ENCODE peak calls at places on chromosomes 3 and 15, in four cellular contexts. One of them, this sample, is unnamed.

GRCh38 chr15:91032919-91033803 is 10.8 kb upstream of the VPS33B start:
- DNase-seq in suprapubic skin: peak; percentile 82
- DNase-seq in transverse colon: peak; percentile 88
- DNase-seq in stomach: peak; percentile 93
- DNase-seq in this sample: peak; percentile 57

GRCh38 chr3:148466143-148466542 is 231.6 kb upstream of the AGTR1 start:
- DNase-seq in suprapubic skin: no peak
- DNase-seq in transverse colon: no peak
- DNase-seq in stomach: no peak
- DNase-seq in this sample: no peak

GRCh38 chr15:63593705-63594671 is 3.2 kb upstream of the FBXL22 start:
- DNase-seq in suprapubic skin: no peak
- DNase-seq in transverse colon: no peak
- DNase-seq in stomach: no peak
- DNase-seq in this sample: no peak

GRCh38 chr3:182533394-182533793 is 259.9 kb upstream of the ATP11B start:
- DNase-seq in suprapubic skin: no peak
- DNase-seq in transverse colon: no peak
- DNase-seq in stomach: peak; percentile 32
- DNase-seq in this sample: no peak

GRCh38 chr3:161412117-161412516 is 40.8 kb upstream of the SPTSSB start:
- DNase-seq in suprapubic skin: no peak
- DNase-seq in transverse colon: no peak
- DNase-seq in stomach: no peak
- DNase-seq in this sample: no peak

GRCh38 chr3:194070634-194071409 is 65.1 kb upstream of the HES1 start:
- DNase-seq in suprapubic skin: peak; percentile 89
- DNase-seq in transverse colon: peak; percentile 78
- DNase-seq in stomach: peak; percentile 93
- DNase-seq in this sample: peak; percentile 79

GRCh38 chr3:187773963-187774789 is 28.9 kb upstream of the BCL6 start:
- DNase-seq in suprapubic skin: no peak
- DNase-seq in transverse colon: no peak
- DNase-seq in stomach: no peak
- DNase-seq in this sample: no peak

GRCh38 chr3:138949445-138950005 is 2.5 kb downstream of the FOXL2NB start:
- DNase-seq in suprapubic skin: peak; percentile 73
- DNase-seq in transverse colon: no peak
- DNase-seq in stomach: no peak
- DNase-seq in this sample: no peak

GRCh38 chr3:67863869-67864268 is 209.5 kb upstream of the SUCLG2 start:
- DNase-seq in suprapubic skin: no peak
- DNase-seq in transverse colon: no peak
- DNase-seq in stomach: no peak
- DNase-seq in this sample: no peak

GRCh38 chr15:58553365-58553918 is 121.7 kb downstream of the LIPC start:
- DNase-seq in suprapubic skin: no peak
- DNase-seq in transverse colon: no peak
- DNase-seq in stomach: no peak
- DNase-seq in this sample: no peak

GRCh38 chr3:171994646-171995441 is 44.5 kb upstream of the FNDC3B start:
- DNase-seq in suprapubic skin: no peak
- DNase-seq in transverse colon: no peak
- DNase-seq in stomach: no peak
- DNase-seq in this sample: no peak

GRCh38 chr3:193905993-193906396 is 230.0 kb upstream of the HES1 start:
- DNase-seq in suprapubic skin: no peak
- DNase-seq in transverse colon: no peak
- DNase-seq in stomach: no peak
- DNase-seq in this sample: no peak

GRCh38 chr3:30198162-30198561 is 408.2 kb upstream of the TGFBR2 start:
- DNase-seq in suprapubic skin: no peak
- DNase-seq in transverse colon: no peak
- DNase-seq in stomach: no peak
- DNase-seq in this sample: no peak

GRCh38 chr3:38121451-38121831 is 15.5 kb downstream of the ACAA1 start:
- DNase-seq in suprapubic skin: peak; percentile 72
- DNase-seq in transverse colon: no peak
- DNase-seq in stomach: peak; percentile 20
- DNase-seq in this sample: no peak

GRCh38 chr3:183817111-183817510 is 8.3 kb downstream of the MAP6D1 start:
- DNase-seq in suprapubic skin: no peak
- DNase-seq in transverse colon: no peak
- DNase-seq in stomach: no peak
- DNase-seq in this sample: peak; percentile 75

GRCh38 chr3:127786358-127787070 is 35.8 kb downstream of the MGLL start:
- DNase-seq in suprapubic skin: peak; percentile 90
- DNase-seq in transverse colon: peak; percentile 92
- DNase-seq in stomach: peak; percentile 53
- DNase-seq in this sample: no peak

GRCh38 chr3:134505485-134505884 is 19.6 kb downstream of the CEP63 start:
- DNase-seq in suprapubic skin: no peak
- DNase-seq in transverse colon: no peak
- DNase-seq in stomach: no peak
- DNase-seq in this sample: no peak

GRCh38 chr3:43948013-43948412 is 257.3 kb downstream of the ABHD5 start:
- DNase-seq in suprapubic skin: no peak
- DNase-seq in transverse colon: no peak
- DNase-seq in stomach: no peak
- DNase-seq in this sample: no peak

GRCh38 chr3:127529346-127530188 is 61.0 kb downstream of the TPRA1 start:
- DNase-seq in suprapubic skin: no peak
- DNase-seq in transverse colon: no peak
- DNase-seq in stomach: no peak
- DNase-seq in this sample: no peak

GRCh38 chr3:102299125-102299877 is 135.5 kb upstream of the ZPLD1 start:
- DNase-seq in suprapubic skin: no peak
- DNase-seq in transverse colon: no peak
- DNase-seq in stomach: no peak
- DNase-seq in this sample: no peak

GRCh38 chr3:39181408-39182335 is 10.7 kb downstream of the XIRP1 start:
- DNase-seq in suprapubic skin: peak; percentile 52
- DNase-seq in transverse colon: no peak
- DNase-seq in stomach: no peak
- DNase-seq in this sample: no peak

GRCh38 chr3:126442099-126442848 is 33.4 kb downstream of the ZXDC start:
- DNase-seq in suprapubic skin: no peak
- DNase-seq in transverse colon: no peak
- DNase-seq in stomach: peak; percentile 25
- DNase-seq in this sample: no peak

GRCh38 chr3:50503947-50504346 is 513 bp upstream of the CACNA2D2 start:
- DNase-seq in suprapubic skin: no peak
- DNase-seq in transverse colon: no peak
- DNase-seq in stomach: no peak
- DNase-seq in this sample: no peak

GRCh38 chr3:69290006-69290405 is 95.9 kb downstream of the FRMD4B start:
- DNase-seq in suprapubic skin: no peak
- DNase-seq in transverse colon: no peak
- DNase-seq in stomach: no peak
- DNase-seq in this sample: no peak

GRCh38 chr15:64599716-64600115 is 139.3 kb downstream of the ZNF609 start:
- DNase-seq in suprapubic skin: no peak
- DNase-seq in transverse colon: no peak
- DNase-seq in stomach: no peak
- DNase-seq in this sample: no peak

GRCh38 chr3:66253790-66254620 is 33.2 kb downstream of the SLC25A26 start:
- DNase-seq in suprapubic skin: no peak
- DNase-seq in transverse colon: no peak
- DNase-seq in stomach: no peak
- DNase-seq in this sample: no peak

GRCh38 chr3:100023150-100023549 is 91.2 kb downstream of the FILIP1L start:
- DNase-seq in suprapubic skin: no peak
- DNase-seq in transverse colon: no peak
- DNase-seq in stomach: no peak
- DNase-seq in this sample: no peak

GRCh38 chr3:12884104-12884742 is 42.9 kb upstream of the RPL32 start:
- DNase-seq in suprapubic skin: no peak
- DNase-seq in transverse colon: peak; percentile 37
- DNase-seq in stomach: no peak
- DNase-seq in this sample: no peak

GRCh38 chr15:32908921-32909320 is 191.1 kb downstream of the GREM1 start:
- DNase-seq in suprapubic skin: no peak
- DNase-seq in transverse colon: no peak
- DNase-seq in stomach: no peak
- DNase-seq in this sample: no peak

GRCh38 chr15:52295421-52295991 is at the start of gene MYO5C:
- DNase-seq in suprapubic skin: peak; percentile 88
- DNase-seq in transverse colon: peak; percentile 91
- DNase-seq in stomach: peak; percentile 95
- DNase-seq in this sample: peak; percentile 96
- TF ChIP-seq POLR2A in suprapubic skin: no peak
- TF ChIP-seq POLR2A in transverse colon: peak; percentile 83
- TF ChIP-seq POLR2A in stomach: no peak
- TF ChIP-seq POLR2A in this sample: no peak

DNA sequence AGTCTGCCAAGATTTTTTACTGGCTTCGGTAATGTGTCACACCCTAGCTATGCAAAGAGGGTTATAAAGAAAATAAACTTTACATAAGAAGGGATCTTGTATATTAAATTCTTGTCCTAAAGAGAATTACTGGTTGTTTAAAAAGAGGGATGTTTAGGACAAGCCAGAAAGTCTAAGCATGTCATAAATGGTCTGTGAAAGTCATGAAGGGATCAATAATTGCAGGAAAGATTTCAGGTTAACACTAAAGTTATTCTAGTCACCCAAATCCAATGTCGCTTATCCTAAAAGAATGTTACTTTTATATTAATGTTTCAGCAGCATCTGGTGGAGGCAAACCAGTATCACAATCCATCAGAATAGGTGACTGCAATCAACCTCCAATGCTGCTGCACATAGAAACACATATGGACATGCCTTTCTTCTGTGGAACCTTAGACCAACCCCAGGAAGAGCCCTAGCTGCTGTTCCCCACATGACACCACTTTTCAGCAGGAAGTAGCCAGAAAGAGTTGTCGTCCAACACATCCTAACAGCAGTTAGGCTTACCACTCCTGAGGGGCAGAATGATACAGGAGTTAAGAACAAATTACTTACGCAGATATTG is 62.8 kb upstream of the GK5 start:
- DNase-seq in suprapubic skin: no peak
- DNase-seq in transverse colon: no peak
- DNase-seq in stomach: no peak
- DNase-seq in this sample: no peak
- H3K9me3 ChIP-seq in suprapubic skin: peaks cover 8% of the 10 kb centered on the region
- H3K9me3 ChIP-seq in transverse colon: peaks cover 6% of the 10 kb centered on the region
- H3K9me3 ChIP-seq in stomach: peaks cover 11% of the 10 kb centered on the region
- H3K9me3 ChIP-seq in this sample: no peaks in the 10 kb centered on the region

GRCh38 chr15:75718326-75718725 is 5.7 kb upstream of the CSPG4 start:
- DNase-seq in suprapubic skin: no peak
- DNase-seq in transverse colon: peak; percentile 51
- DNase-seq in stomach: peak; percentile 49
- DNase-seq in this sample: no peak

GRCh38 chr15:75713338-75713895 is 769 bp upstream of the CSPG4 start:
- DNase-seq in suprapubic skin: no peak
- DNase-seq in transverse colon: peak; percentile 51
- DNase-seq in stomach: peak; percentile 42
- DNase-seq in this sample: no peak

GRCh38 chr15:75712668-75713337 is at the start of gene CSPG4:
- DNase-seq in suprapubic skin: no peak
- DNase-seq in transverse colon: peak; percentile 63
- DNase-seq in stomach: peak; percentile 57
- DNase-seq in this sample: peak; percentile 90

GRCh38 chr15:75714195-75714594 is 1.5 kb upstream of the CSPG4 start:
- DNase-seq in suprapubic skin: no peak
- DNase-seq in transverse colon: no peak
- DNase-seq in stomach: no peak
- DNase-seq in this sample: no peak
- H3K4me1 ChIP-seq in suprapubic skin: peaks cover 54% of the 10 kb centered on the region
- H3K4me1 ChIP-seq in transverse colon: peaks cover 19% of the 10 kb centered on the region
- H3K4me1 ChIP-seq in stomach: peaks cover 49% of the 10 kb centered on the region
- H3K4me1 ChIP-seq in this sample: peaks cover 18% of the 10 kb centered on the region

GRCh38 chr15:49155834-49156627 is 632 bp upstream of the COPS2 start:
- DNase-seq in suprapubic skin: no peak
- DNase-seq in transverse colon: peak; percentile 11
- DNase-seq in stomach: no peak
- DNase-seq in this sample: peak; percentile 45
- TF ChIP-seq POLR2A in suprapubic skin: no peak
- TF ChIP-seq POLR2A in transverse colon: no peak
- TF ChIP-seq POLR2A in stomach: no peak
- TF ChIP-seq POLR2A in this sample: no peak

GRCh38 chr15:25242957-25243799 is 195.6 kb downstream of the UBE3A start:
- DNase-seq in suprapubic skin: peak; percentile 75
- DNase-seq in transverse colon: no peak
- DNase-seq in stomach: peak; percentile 17
- DNase-seq in this sample: no peak
- H3K9me3 ChIP-seq in suprapubic skin: peaks cover 33% of the 10 kb centered on the region
- H3K9me3 ChIP-seq in transverse colon: peaks cover 7% of the 10 kb centered on the region
- H3K9me3 ChIP-seq in stomach: peaks cover 97% of the 10 kb centered on the region
- H3K9me3 ChIP-seq in this sample: peaks cover 11% of the 10 kb centered on the region

DNA sequence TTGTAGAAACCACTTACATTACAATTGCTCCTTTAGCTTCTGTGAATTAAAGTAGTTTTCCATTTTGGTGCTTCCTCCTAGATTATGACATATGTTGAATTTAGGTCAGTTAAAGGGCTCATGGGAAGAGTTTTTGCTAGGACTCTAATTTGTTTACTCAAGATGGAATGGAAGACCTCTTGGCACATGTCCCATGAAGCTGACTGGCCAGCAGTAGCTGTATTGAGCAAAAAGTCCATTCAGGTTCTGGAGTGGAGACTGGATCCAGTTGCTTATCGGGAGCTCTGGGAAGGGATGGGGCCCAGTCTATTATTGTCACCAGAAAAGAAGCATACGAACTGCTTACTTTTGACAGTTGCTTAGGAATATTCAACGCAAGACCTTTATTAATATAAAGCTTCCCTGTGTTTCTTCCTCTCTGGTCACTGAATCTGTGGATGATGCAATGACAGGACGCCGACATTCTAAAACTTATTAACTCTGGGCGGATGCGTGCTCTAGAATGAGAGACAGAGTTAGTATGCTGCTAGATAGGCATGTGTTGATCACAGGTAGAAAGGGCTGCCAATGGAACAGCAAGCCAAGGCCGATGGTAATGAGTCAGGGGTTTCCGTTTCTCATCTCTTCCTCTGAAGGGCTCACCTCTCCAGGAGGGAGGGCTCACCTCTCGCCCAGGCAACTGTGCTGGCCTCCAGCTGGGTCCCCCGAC is 155.8 kb downstream of the NR1D2 start:
- DNase-seq in suprapubic skin: no peak
- DNase-seq in transverse colon: no peak
- DNase-seq in stomach: no peak
- DNase-seq in this sample: no peak
- H3K4me1 ChIP-seq in suprapubic skin: peaks cover 8% of the 10 kb centered on the region
- H3K4me1 ChIP-seq in transverse colon: no peaks in the 10 kb centered on the region
- H3K4me1 ChIP-seq in stomach: no peaks in the 10 kb centered on the region
- H3K4me1 ChIP-seq in this sample: no peaks in the 10 kb centered on the region

GRCh38 chr15:74367296-74367854 is at the start of gene CYP11A1:
- DNase-seq in suprapubic skin: no peak
- DNase-seq in transverse colon: no peak
- DNase-seq in stomach: no peak
- DNase-seq in this sample: no peak
- TF ChIP-seq POLR2A in suprapubic skin: no peak
- TF ChIP-seq POLR2A in transverse colon: no peak
- TF ChIP-seq POLR2A in stomach: no peak
- TF ChIP-seq POLR2A in this sample: no peak

GRCh38 chr3:98398513-98398912 is 8.0 kb downstream of the OR5K3 start:
- DNase-seq in suprapubic skin: no peak
- DNase-seq in transverse colon: no peak
- DNase-seq in stomach: no peak
- DNase-seq in this sample: no peak
- H3K9me3 ChIP-seq in suprapubic skin: peaks cover 9% of the 10 kb centered on the region
- H3K9me3 ChIP-seq in transverse colon: peaks cover 2% of the 10 kb centered on the region
- H3K9me3 ChIP-seq in stomach: peaks cover 27% of the 10 kb centered on the region
- H3K9me3 ChIP-seq in this sample: peaks cover 8% of the 10 kb centered on the region

GRCh38 chr3:179020112-179020511 is 51.5 kb downstream of the ZMAT3 start:
- DNase-seq in suprapubic skin: no peak
- DNase-seq in transverse colon: no peak
- DNase-seq in stomach: no peak
- DNase-seq in this sample: no peak
- H3K4me1 ChIP-seq in suprapubic skin: no peaks in the 10 kb centered on the region
- H3K4me1 ChIP-seq in transverse colon: no peaks in the 10 kb centered on the region
- H3K4me1 ChIP-seq in stomach: no peaks in the 10 kb centered on the region
- H3K4me1 ChIP-seq in this sample: no peaks in the 10 kb centered on the region